ENCODE peak calls at places on chromosomes 4 and X, in eight cellular contexts. O is ascending aorta, D is prostate gland, V is esophagus squamous epithelium, S is ovary, W is fibroblast of villous mesenchyme, K is AG04450, L is left ventricle myocardium inferior. X is an unnamed sample.

GRCh38 chr4:145285928-145286327 is 105.5 kb upstream of the OTUD4 start:
- DNase-seq in W (no peak), O (no peak), K (no peak), D (no peak), S (no peak), V (no peak), L (no peak), X (no peak)

GRCh38 chr4:87919951-87920350 is 55.6 kb upstream of the SPP1 start:
- DNase-seq in W (no peak), L (no peak), D (no peak), S (no peak), K (no peak), V (no peak), O (no peak), X (no peak)

GRCh38 chr4:112423591-112423990 is 92.4 kb downstream of the NEUROG2 start:
- DNase-seq in W (no peak), K (no peak), O (no peak), V (no peak), L (no peak), S (no peak), D (no peak), X (no peak)

GRCh38 chr4:3413675-3414420 is 27.9 kb upstream of the HGFAC start:
- DNase-seq in W (no peak), S (peak; percentile 34), L (no peak), K (no peak), D (no peak), V (no peak), O (no peak), X (no peak)

GRCh38 chr4:87521757-87522374 is 7.3 kb downstream of the SPARCL1 start:
- DNase-seq in D (peak; percentile 64), S (no peak), V (no peak), W (peak; percentile 56), O (no peak), L (no peak), K (no peak), X (no peak)

GRCh38 chrX:23509256-23509655 is 158.0 kb upstream of the PRDX4 start:
- DNase-seq in L (no peak), K (no peak), O (no peak), V (no peak), W (no peak), D (no peak), S (no peak), X (no peak)

GRCh38 chr4:76709454-76709853 is 188.5 kb downstream of the SOWAHB start:
- DNase-seq in O (no peak), L (no peak), D (no peak), K (no peak), S (no peak), W (no peak), V (no peak), X (no peak)

GRCh38 chrX:94524867-94525266 is 850.9 kb downstream of the FAM133A start:
- DNase-seq in K (no peak), D (no peak), S (no peak), L (no peak), O (no peak), V (no peak), W (no peak), X (no peak)

GRCh38 chr4:92235741-92236140 is 68.0 kb upstream of the GRID2 start:
- DNase-seq in S (no peak), L (no peak), V (no peak), O (no peak), K (no peak), D (no peak), W (no peak), X (no peak)

GRCh38 chrX:16187024-16187698 is 19.9 kb downstream of the MAGEB17 start:
- DNase-seq in S (no peak), W (peak; percentile 5), O (no peak), L (no peak), D (no peak), V (no peak), K (no peak), X (no peak)

GRCh38 chr4:52718123-52718522 is 33.1 kb downstream of the ERVMER34-1 start:
- DNase-seq in V (no peak), S (no peak), D (no peak), W (peak; percentile 14), L (no peak), O (no peak), K (no peak), X (no peak)

GRCh38 chr4:81648576-81649272 is 177.0 kb upstream of the RASGEF1B start:
- DNase-seq in W (no peak), L (no peak), D (no peak), V (no peak), K (no peak), S (no peak), O (no peak), X (no peak)

GRCh38 chr4:797066-797465 is 28.9 kb downstream of the CPLX1 start:
- DNase-seq in O (no peak), W (no peak), D (no peak), V (no peak), K (no peak), L (no peak), S (no peak), X (no peak)

GRCh38 chr4:54473077-54473545 is 184.6 kb upstream of the KIT start:
- DNase-seq in W (peak; percentile 85), O (no peak), D (no peak), L (no peak), S (no peak), K (no peak), V (no peak), X (no peak)

GRCh38 chrX:154720067-154720466 is 30.8 kb downstream of the GAB3 start:
- DNase-seq in L (no peak), S (no peak), K (no peak), O (no peak), D (no peak), V (no peak), W (no peak), X (no peak)

GRCh38 chr4:40375090-40375489 is 40.0 kb downstream of the CHRNA9 start:
- DNase-seq in V (no peak), S (no peak), K (no peak), L (no peak), D (no peak), W (no peak), O (no peak), X (no peak)

GRCh38 chrX:24479924-24480722 is 15.0 kb downstream of the PDK3 start:
- DNase-seq in V (no peak), O (no peak), K (no peak), W (peak; percentile 47), S (no peak), L (no peak), D (no peak), X (peak; percentile 63)

GRCh38 chrX:37912797-37913196 is 65.4 kb upstream of the DYNLT3 start:
- DNase-seq in K (no peak), L (no peak), D (no peak), V (no peak), W (no peak), O (no peak), S (no peak), X (no peak)

DNA sequence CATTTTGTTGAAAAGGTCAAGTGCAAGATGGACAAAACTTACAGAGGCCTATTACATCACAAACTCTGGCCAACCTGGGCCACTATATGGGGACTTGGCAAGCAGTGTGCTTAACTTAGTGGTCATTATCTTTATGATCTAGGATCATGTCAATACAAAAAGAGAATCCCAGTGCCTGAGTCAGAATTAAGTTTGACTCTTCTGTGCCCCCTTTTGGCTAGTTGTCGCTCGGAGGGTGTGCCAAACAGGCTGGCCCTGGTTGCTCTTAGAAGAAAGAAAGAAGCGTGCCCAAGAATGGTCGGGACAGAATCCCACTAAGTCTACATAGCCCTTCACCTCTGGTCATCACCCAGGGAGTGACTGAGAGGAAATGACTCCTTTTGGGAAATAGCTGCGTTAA is 100.1 kb downstream of the EIF4E start:
- DNase-seq in D (no peak), V (no peak), W (peak; percentile 16), L (no peak), S (no peak), O (no peak), K (no peak), X (no peak)
- TF ChIP-seq CTCF in D (no peak), V (peak; percentile 27), W (peak; percentile 11), L (no peak), S (no peak), O (no peak), K (peak; percentile 8), X (no peak)

GRCh38 chr4:24771241-24771640 is 24.1 kb upstream of the SOD3 start:
- DNase-seq in L (no peak), S (no peak), K (no peak), O (no peak), D (no peak), V (no peak), W (peak; percentile 78), X (no peak)
- TF ChIP-seq CTCF in L (no peak), S (no peak), K (no peak), O (no peak), D (no peak), V (no peak), W (no peak), X (no peak)

GRCh38 chr4:158094413-158095110 is 78.3 kb downstream of the GASK1B start:
- DNase-seq in O (no peak), W (no peak), L (no peak), S (no peak), V (no peak), D (no peak), K (peak; percentile 3), X (no peak)
- TF ChIP-seq CTCF in O (no peak), W (no peak), L (no peak), S (no peak), V (no peak), D (no peak), K (no peak), X (no peak)

DNA sequence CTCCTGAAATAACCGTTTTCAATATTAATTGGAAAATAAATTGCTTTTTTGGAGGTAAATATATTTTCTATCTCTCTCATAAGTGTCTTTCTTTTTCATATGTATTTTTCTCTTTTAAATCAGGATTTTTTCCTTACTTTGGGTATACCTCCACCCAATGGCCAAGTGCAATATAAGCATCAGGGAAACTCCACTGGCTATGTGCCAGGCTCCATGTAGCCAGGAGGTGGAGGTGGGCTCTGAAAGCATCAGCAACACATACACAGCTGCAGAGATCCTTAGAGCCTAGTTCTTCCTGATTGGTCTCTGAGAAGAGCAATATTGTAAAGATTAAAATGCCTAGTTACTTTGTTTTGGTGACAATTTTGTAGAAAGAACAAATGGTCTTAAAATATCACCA is 3.4 kb downstream of the GABRA2 start:
- DNase-seq in S (no peak), K (no peak), V (no peak), O (no peak), D (no peak), W (peak; percentile 4), L (no peak), X (no peak)
- TF ChIP-seq CTCF in S (no peak), K (no peak), V (no peak), O (no peak), D (no peak), W (no peak), L (no peak), X (no peak)